ENCODE peak calls at places on chromosomes 12 and 14, in eight cellular contexts. I is fibroblast of the conjunctiva; L is stimulated activated CD8-positive, alpha-beta memory T cell treated with anti-CD3 and anti-CD28 coated beads, Interleukin-4, amount 100 ng/mL, for 1 hour; O is fibroblast of the aortic adventitia; A is ELF-1; J is H4; Y is H54; N is COLO829. B is an unnamed sample.

GRCh38 chr14:53055003-53055402 is 98.1 kb downstream of the DDHD1 start:
- DNase-seq in I (no peak), L (no peak), O (peak), A (no peak), J (peak), Y (no peak), N (peak), B (peak)

GRCh38 chr14:60482743-60483142 is 3.1 kb downstream of the C14orf39 start:
- DNase-seq in I (no peak), L (no peak), O (no peak), A (no peak), J (peak), Y (no peak), N (no peak), B (no peak)

GRCh38 chr12:47277972-47278448 is 198.3 kb upstream of the AMIGO2 start:
- DNase-seq in I (peak), L (no peak), O (peak), A (no peak), J (peak), Y (peak), N (peak), B (peak)

GRCh38 chr14:22099942-22100763 is 426.5 kb upstream of the OR4E1 start:
- DNase-seq in I (no peak), L (peak), O (peak), A (peak), J (peak), Y (peak), N (peak), B (peak)

GRCh38 chr14:93970967-93971634 is 5.3 kb downstream of the ASB2 start:
- DNase-seq in I (no peak), L (no peak), O (no peak), A (no peak), J (peak), Y (no peak), N (no peak), B (no peak)

GRCh38 chr12:39935275-39935674 is 170.6 kb downstream of the SLC2A13 start:
- DNase-seq in I (no peak), L (no peak), O (peak), A (no peak), J (no peak), Y (peak), N (peak), B (no peak)

GRCh38 chr14:64671591-64671990 is 32.6 kb upstream of the PLEKHG3 start:
- DNase-seq in I (peak), L (no peak), O (peak), A (no peak), J (peak), Y (no peak), N (peak), B (peak)

GRCh38 chr14:61586539-61587396 is 108.5 kb upstream of the HIF1A start:
- DNase-seq in I (no peak), L (no peak), O (peak), A (no peak), J (no peak), Y (no peak), N (no peak), B (no peak)

GRCh38 chr14:74579447-74580274 is 32.4 kb downstream of the LTBP2 start:
- DNase-seq in I (no peak), L (no peak), O (peak), A (no peak), J (peak), Y (peak), N (no peak), B (no peak)

GRCh38 chr14:37903561-37904191 is 304.0 kb upstream of the SSTR1 start:
- DNase-seq in I (peak), L (no peak), O (peak), A (no peak), J (peak), Y (peak), N (peak), B (peak)

GRCh38 chr14:62064741-62065323 is 302.6 kb downstream of the SNAPC1 start:
- DNase-seq in I (no peak), L (no peak), O (no peak), A (no peak), J (no peak), Y (no peak), N (peak), B (no peak)

GRCh38 chr12:103181366-103182152 is 224.1 kb downstream of the ASCL1 start:
- DNase-seq in I (no peak), L (no peak), O (no peak), A (no peak), J (no peak), Y (no peak), N (no peak), B (no peak)

GRCh38 chr12:100401660-100402059 is 44.8 kb downstream of the SLC17A8 start:
- DNase-seq in I (peak), L (no peak), O (peak), A (no peak), J (peak), Y (no peak), N (peak), B (no peak)

GRCh38 chr12:111189792-111190191 is 179.1 kb downstream of the PHETA1 start:
- DNase-seq in I (no peak), L (no peak), O (no peak), A (no peak), J (no peak), Y (no peak), N (no peak), B (no peak)

GRCh38 chr12:30197392-30198047 is 413.8 kb upstream of the TMTC1 start:
- DNase-seq in I (no peak), L (no peak), O (peak), A (peak), J (peak), Y (peak), N (peak), B (no peak)

B was measured in iPS-NIHi11.